ENCODE peak calls at places on chromosomes 16 and 17, in seven cellular contexts. One of them, this sample, is unnamed.

GRCh38 chr16:450800-451512 is 25.5 kb downstream of the RAB11FIP3 start:
- DNase-seq in HCT116: no peak
- DNase-seq in nucleus accumbens: no peak
- DNase-seq in A172: no peak
- DNase-seq in right cardiac atrium: no peak
- DNase-seq in stomach: no peak
- DNase-seq in memory B cell: no peak
- DNase-seq in this sample: no peak

GRCh38 chr16:24778676-24779075 is 49.2 kb downstream of the TNRC6A start:
- DNase-seq in nucleus accumbens: no peak
- DNase-seq in memory B cell: no peak
- DNase-seq in right cardiac atrium: no peak
- DNase-seq in HCT116: no peak
- DNase-seq in A172: no peak
- DNase-seq in stomach: no peak
- DNase-seq in this sample: no peak

GRCh38 chr17:47694818-47695663 is 1.1 kb downstream of the TBKBP1 start:
- DNase-seq in stomach: peak; percentile 61
- DNase-seq in memory B cell: no peak
- DNase-seq in right cardiac atrium: peak; percentile 86
- DNase-seq in HCT116: no peak
- DNase-seq in A172: no peak
- DNase-seq in nucleus accumbens: peak; percentile 24
- DNase-seq in this sample: peak; percentile 61

GRCh38 chr16:31875112-31875803 is 1.7 kb downstream of the ZNF267 start:
- DNase-seq in memory B cell: no peak
- DNase-seq in HCT116: no peak
- DNase-seq in right cardiac atrium: no peak
- DNase-seq in stomach: no peak
- DNase-seq in nucleus accumbens: no peak
- DNase-seq in A172: peak; percentile 51
- DNase-seq in this sample: no peak

GRCh38 chr17:71764507-71764906 is 356.3 kb upstream of the SOX9 start:
- DNase-seq in nucleus accumbens: no peak
- DNase-seq in memory B cell: no peak
- DNase-seq in HCT116: peak; percentile 62
- DNase-seq in A172: peak; percentile 52
- DNase-seq in right cardiac atrium: no peak
- DNase-seq in stomach: no peak
- DNase-seq in this sample: peak; percentile 24

GRCh38 chr16:85338638-85338982 is 226.3 kb upstream of the CIBAR2 start:
- DNase-seq in nucleus accumbens: no peak
- DNase-seq in stomach: no peak
- DNase-seq in right cardiac atrium: no peak
- DNase-seq in A172: no peak
- DNase-seq in memory B cell: no peak
- DNase-seq in HCT116: no peak
- DNase-seq in this sample: no peak

GRCh38 chr16:86663691-86664517 is 85.6 kb downstream of the FOXL1 start:
- DNase-seq in nucleus accumbens: no peak
- DNase-seq in memory B cell: no peak
- DNase-seq in right cardiac atrium: no peak
- DNase-seq in stomach: no peak
- DNase-seq in HCT116: no peak
- DNase-seq in A172: peak; percentile 65
- DNase-seq in this sample: no peak

GRCh38 chr16:62869837-62870236 is 833.6 kb upstream of the CDH8 start:
- DNase-seq in A172: no peak
- DNase-seq in right cardiac atrium: no peak
- DNase-seq in stomach: no peak
- DNase-seq in HCT116: no peak
- DNase-seq in nucleus accumbens: no peak
- DNase-seq in memory B cell: no peak
- DNase-seq in this sample: no peak

GRCh38 chr17:71726320-71726719 is 394.5 kb upstream of the SOX9 start:
- DNase-seq in right cardiac atrium: no peak
- DNase-seq in HCT116: no peak
- DNase-seq in memory B cell: no peak
- DNase-seq in A172: no peak
- DNase-seq in stomach: no peak
- DNase-seq in nucleus accumbens: no peak
- DNase-seq in this sample: no peak

GRCh38 chr16:77596243-77596642 is 126.1 kb upstream of the NUDT7 start:
- DNase-seq in right cardiac atrium: no peak
- DNase-seq in A172: peak; percentile 49
- DNase-seq in HCT116: no peak
- DNase-seq in nucleus accumbens: no peak
- DNase-seq in memory B cell: no peak
- DNase-seq in stomach: no peak
- DNase-seq in this sample: no peak

GRCh38 chr16:53084736-53085538 is 30.1 kb downstream of the CHD9 start:
- DNase-seq in memory B cell: no peak
- DNase-seq in nucleus accumbens: no peak
- DNase-seq in stomach: no peak
- DNase-seq in A172: no peak
- DNase-seq in HCT116: no peak
- DNase-seq in right cardiac atrium: no peak
- DNase-seq in this sample: no peak

GRCh38 chr17:16931318-16932060 is 40.4 kb downstream of the TNFRSF13B start:
- DNase-seq in HCT116: no peak
- DNase-seq in stomach: no peak
- DNase-seq in right cardiac atrium: no peak
- DNase-seq in nucleus accumbens: no peak
- DNase-seq in A172: no peak
- DNase-seq in memory B cell: no peak
- DNase-seq in this sample: no peak

GRCh38 chr17:60305141-60305540 is 86.8 kb downstream of the USP32 start:
- DNase-seq in HCT116: no peak
- DNase-seq in A172: no peak
- DNase-seq in nucleus accumbens: peak; percentile 44
- DNase-seq in stomach: no peak
- DNase-seq in memory B cell: peak; percentile 42
- DNase-seq in right cardiac atrium: no peak
- DNase-seq in this sample: no peak

GRCh38 chr16:73000907-73001521 is 46.9 kb downstream of the ZFHX3 start:
- DNase-seq in nucleus accumbens: no peak
- DNase-seq in memory B cell: no peak
- DNase-seq in A172: no peak
- DNase-seq in stomach: no peak
- DNase-seq in right cardiac atrium: no peak
- DNase-seq in HCT116: no peak
- DNase-seq in this sample: no peak

GRCh38 chr17:36593651-36594316 is 2.1 kb downstream of the DHRS11 start:
- DNase-seq in HCT116: no peak
- DNase-seq in stomach: no peak
- DNase-seq in nucleus accumbens: no peak
- DNase-seq in right cardiac atrium: no peak
- DNase-seq in memory B cell: no peak
- DNase-seq in A172: no peak
- DNase-seq in this sample: peak; percentile 30

GRCh38 chr17:39209317-39210092 is 9.4 kb downstream of the RPL19 start:
- DNase-seq in A172: no peak
- DNase-seq in right cardiac atrium: peak; percentile 83
- DNase-seq in HCT116: no peak
- DNase-seq in memory B cell: no peak
- DNase-seq in stomach: peak; percentile 67
- DNase-seq in nucleus accumbens: peak; percentile 8
- DNase-seq in this sample: peak; percentile 70

GRCh38 chr16:68590201-68590994 is 51.3 kb downstream of the ZFP90 start:
- DNase-seq in nucleus accumbens: peak; percentile 1
- DNase-seq in HCT116: peak; percentile 54
- DNase-seq in right cardiac atrium: peak; percentile 23
- DNase-seq in memory B cell: no peak
- DNase-seq in A172: peak; percentile 32
- DNase-seq in stomach: peak; percentile 74
- DNase-seq in this sample: peak; percentile 66

GRCh38 chr17:77323413-77324171 is 182.8 kb downstream of the SEC14L1 start:
- DNase-seq in right cardiac atrium: peak; percentile 78
- DNase-seq in memory B cell: peak; percentile 50
- DNase-seq in A172: peak; percentile 81
- DNase-seq in HCT116: no peak
- DNase-seq in nucleus accumbens: no peak
- DNase-seq in stomach: peak; percentile 38
- DNase-seq in this sample: peak; percentile 33

GRCh38 chr16:86523166-86523740 is 12.9 kb downstream of the FOXF1 start:
- DNase-seq in nucleus accumbens: no peak
- DNase-seq in A172: no peak
- DNase-seq in memory B cell: no peak
- DNase-seq in right cardiac atrium: no peak
- DNase-seq in stomach: no peak
- DNase-seq in HCT116: no peak
- DNase-seq in this sample: no peak

GRCh38 chr17:51251010-51251409 is 8.8 kb downstream of the MBTD1 start:
- DNase-seq in nucleus accumbens: no peak
- DNase-seq in stomach: no peak
- DNase-seq in memory B cell: no peak
- DNase-seq in A172: no peak
- DNase-seq in right cardiac atrium: no peak
- DNase-seq in HCT116: no peak
- DNase-seq in this sample: no peak

GRCh38 chr17:32256012-32256694 is 9.5 kb upstream of the RHBDL3 start:
- DNase-seq in stomach: no peak
- DNase-seq in memory B cell: no peak
- DNase-seq in right cardiac atrium: no peak
- DNase-seq in nucleus accumbens: no peak
- DNase-seq in A172: no peak
- DNase-seq in HCT116: no peak
- DNase-seq in this sample: no peak

GRCh38 chr17:50593321-50593720 is 32.8 kb downstream of the CACNA1G start:
- DNase-seq in right cardiac atrium: no peak
- DNase-seq in stomach: peak; percentile 49
- DNase-seq in nucleus accumbens: no peak
- DNase-seq in HCT116: no peak
- DNase-seq in A172: no peak
- DNase-seq in memory B cell: no peak
- DNase-seq in this sample: no peak

GRCh38 chr17:47882247-47882646 is 13.8 kb upstream of the SP2 start:
- DNase-seq in memory B cell: no peak
- DNase-seq in right cardiac atrium: no peak
- DNase-seq in A172: peak; percentile 69
- DNase-seq in stomach: peak; percentile 46
- DNase-seq in nucleus accumbens: no peak
- DNase-seq in HCT116: no peak
- DNase-seq in this sample: peak; percentile 81

GRCh38 chr17:67056746-67057490 is 12.6 kb downstream of the CACNG1 start:
- DNase-seq in memory B cell: no peak
- DNase-seq in right cardiac atrium: no peak
- DNase-seq in nucleus accumbens: no peak
- DNase-seq in HCT116: no peak
- DNase-seq in A172: no peak
- DNase-seq in stomach: no peak
- DNase-seq in this sample: no peak

GRCh38 chr17:57142925-57143324 is 57.9 kb downstream of the AKAP1 start:
- DNase-seq in nucleus accumbens: no peak
- DNase-seq in right cardiac atrium: no peak
- DNase-seq in memory B cell: no peak
- DNase-seq in HCT116: no peak
- DNase-seq in A172: no peak
- DNase-seq in stomach: no peak
- DNase-seq in this sample: no peak

GRCh38 chr17:5413682-5414081 is 5.8 kb downstream of the NUP88 start:
- DNase-seq in right cardiac atrium: no peak
- DNase-seq in A172: peak; percentile 96
- DNase-seq in nucleus accumbens: no peak
- DNase-seq in HCT116: peak; percentile 73
- DNase-seq in stomach: no peak
- DNase-seq in memory B cell: no peak
- DNase-seq in this sample: no peak

GRCh38 chr17:75174996-75175395 is 7.8 kb downstream of the SUMO2 start:
- DNase-seq in stomach: no peak
- DNase-seq in right cardiac atrium: no peak
- DNase-seq in memory B cell: no peak
- DNase-seq in HCT116: no peak
- DNase-seq in nucleus accumbens: no peak
- DNase-seq in A172: no peak
- DNase-seq in this sample: no peak

GRCh38 chr16:637081-638018 is 1.2 kb upstream of the METTL26 start:
- DNase-seq in right cardiac atrium: peak; percentile 91
- DNase-seq in HCT116: no peak
- DNase-seq in nucleus accumbens: peak; percentile 92
- DNase-seq in stomach: peak; percentile 92
- DNase-seq in A172: no peak
- DNase-seq in memory B cell: no peak
- DNase-seq in this sample: peak; percentile 92

GRCh38 chr16:85475691-85476300 is 137.3 kb upstream of the GSE1 start:
- DNase-seq in memory B cell: no peak
- DNase-seq in stomach: no peak
- DNase-seq in right cardiac atrium: no peak
- DNase-seq in A172: no peak
- DNase-seq in HCT116: no peak
- DNase-seq in nucleus accumbens: no peak
- DNase-seq in this sample: no peak

GRCh38 chr17:46759141-46759540 is 59.4 kb downstream of the WNT3 start:
- DNase-seq in nucleus accumbens: no peak
- DNase-seq in stomach: peak; percentile 20
- DNase-seq in right cardiac atrium: no peak
- DNase-seq in A172: no peak
- DNase-seq in memory B cell: no peak
- DNase-seq in HCT116: no peak
- DNase-seq in this sample: no peak

GRCh38 chr16:20887207-20887606 is 13.0 kb downstream of the DCUN1D3 start:
- DNase-seq in HCT116: no peak
- DNase-seq in memory B cell: no peak
- DNase-seq in stomach: no peak
- DNase-seq in right cardiac atrium: no peak
- DNase-seq in A172: no peak
- DNase-seq in nucleus accumbens: no peak
- DNase-seq in this sample: no peak

GRCh38 chr16:80191928-80192327 is 348.9 kb upstream of the DYNLRB2 start:
- DNase-seq in right cardiac atrium: no peak
- DNase-seq in A172: no peak
- DNase-seq in nucleus accumbens: no peak
- DNase-seq in memory B cell: no peak
- DNase-seq in stomach: no peak
- DNase-seq in HCT116: no peak
- DNase-seq in this sample: no peak

GRCh38 chr16:82368041-82368440 is 198.0 kb upstream of the MPHOSPH6 start:
- DNase-seq in right cardiac atrium: peak; percentile 33
- DNase-seq in A172: peak; percentile 35
- DNase-seq in nucleus accumbens: peak; percentile 56
- DNase-seq in HCT116: peak; percentile 38
- DNase-seq in stomach: peak; percentile 66
- DNase-seq in memory B cell: no peak
- DNase-seq in this sample: no peak

GRCh38 chr17:12958786-12959185 is 59.0 kb downstream of the ELAC2 start:
- DNase-seq in nucleus accumbens: no peak
- DNase-seq in stomach: no peak
- DNase-seq in A172: peak; percentile 75
- DNase-seq in right cardiac atrium: no peak
- DNase-seq in HCT116: no peak
- DNase-seq in memory B cell: no peak
- DNase-seq in this sample: no peak